ENCODE peak calls at places on chromosome 16, in ten cellular contexts. Q is activated CD8-positive, alpha-beta T cell treated with anti-CD3 and anti-CD28 coated beads for 36 hours; J is left cardiac atrium; Z is glomerular endothelial cell; M is SW 1271; N is activated naive CD8-positive, alpha-beta T cell treated with anti-CD3 and anti-CD28 coated beads, Interleukin-2, amount 50 U/mL, for 24 hours; W is T-helper 17 cell; H is cortex of kidney; A is AG04450; U is PC-3. C is an unnamed sample.
A peak's percentile ranks its signal among the peaks of the same experiment; 100 is the strongest.

GRCh38 chr16:19935696-19936095 is 51.0 kb upstream of the GPRC5B start:
- DNase-seq in Q (no peak), J (no peak), Z (no peak), M (no peak), N (no peak), W (no peak), H (no peak), A (no peak), U (no peak), C (no peak)

GRCh38 chr16:76683051-76683450 is 405.9 kb downstream of the CNTNAP4 start:
- DNase-seq in Q (no peak), J (no peak), Z (no peak), M (no peak), N (no peak), W (no peak), H (no peak), A (no peak), U (no peak), C (no peak)

GRCh38 chr16:3188925-3189825 is 1.2 kb downstream of the OR1F1 start:
- DNase-seq in Q (peak; percentile 77), J (no peak), Z (no peak), M (no peak), N (peak; percentile 80), W (no peak), H (no peak), A (no peak), U (peak; percentile 27), C (peak; percentile 62)

GRCh38 chr16:53872248-53873221 is 168.6 kb downstream of the FTO start:
- DNase-seq in Q (no peak), J (no peak), Z (no peak), M (no peak), N (no peak), W (no peak), H (no peak), A (peak; percentile 45), U (no peak), C (peak; percentile 41)

GRCh38 chr16:85384831-85385462 is 228.2 kb upstream of the GSE1 start:
- DNase-seq in Q (no peak), J (peak; percentile 7), Z (no peak), M (no peak), N (no peak), W (no peak), H (no peak), A (no peak), U (peak; percentile 19), C (no peak)

GRCh38 chr16:89020068-89020924 is 43.3 kb upstream of the CBFA2T3 start:
- DNase-seq in Q (peak; percentile 64), J (peak; percentile 20), Z (no peak), M (no peak), N (no peak), W (no peak), H (no peak), A (no peak), U (no peak), C (no peak)

GRCh38 chr16:72072514-72073342 is 9.7 kb downstream of the HPR start:
- DNase-seq in Q (no peak), J (no peak), Z (no peak), M (no peak), N (no peak), W (no peak), H (no peak), A (no peak), U (no peak), C (no peak)

GRCh38 chr16:11233727-11234376 is 22.2 kb downstream of the SOCS1 start:
- DNase-seq in Q (peak; percentile 91), J (no peak), Z (no peak), M (no peak), N (peak; percentile 76), W (no peak), H (no peak), A (no peak), U (no peak), C (no peak)

GRCh38 chr16:19844945-19845641 is 39.6 kb downstream of the GPRC5B start:
- DNase-seq in Q (no peak), J (no peak), Z (no peak), M (no peak), N (no peak), W (no peak), H (no peak), A (peak; percentile 78), U (peak; percentile 53), C (peak; percentile 73)

C was measured in fibroblast of gingiva.